ENCODE peak calls at places on chromosome 4, in six cellular contexts. One of them, this sample, is unnamed.

GRCh38 chr4:76024007-76024406 is 710 bp upstream of the CXCL10 start:
- DNase-seq in astrocyte of the spinal cord: no peak
- DNase-seq in AG04449: no peak
- DNase-seq in cardiac fibroblast: no peak
- DNase-seq in GM23338: no peak
- DNase-seq in endothelial cell of umbilical vein: no peak
- DNase-seq in this sample: no peak

GRCh38 chr4:173501592-173502150 is 28.4 kb downstream of the HAND2 start:
- DNase-seq in astrocyte of the spinal cord: no peak
- DNase-seq in AG04449: no peak
- DNase-seq in cardiac fibroblast: no peak
- DNase-seq in GM23338: peak; percentile 26
- DNase-seq in endothelial cell of umbilical vein: no peak
- DNase-seq in this sample: peak; percentile 11

GRCh38 chr4:168710353-168710946 is 213.6 kb downstream of the PALLD start:
- DNase-seq in astrocyte of the spinal cord: peak; percentile 85
- DNase-seq in AG04449: no peak
- DNase-seq in cardiac fibroblast: peak; percentile 86
- DNase-seq in GM23338: peak; percentile 71
- DNase-seq in endothelial cell of umbilical vein: peak; percentile 82
- DNase-seq in this sample: no peak

GRCh38 chr4:97576955-97577354 is 566.3 kb downstream of the STPG2 start:
- DNase-seq in astrocyte of the spinal cord: peak; percentile 41
- DNase-seq in AG04449: no peak
- DNase-seq in cardiac fibroblast: no peak
- DNase-seq in GM23338: no peak
- DNase-seq in endothelial cell of umbilical vein: no peak
- DNase-seq in this sample: no peak

GRCh38 chr4:83197555-83198235 is 83.2 kb upstream of the PLAC8 start:
- DNase-seq in astrocyte of the spinal cord: no peak
- DNase-seq in AG04449: no peak
- DNase-seq in cardiac fibroblast: no peak
- DNase-seq in GM23338: peak; percentile 16
- DNase-seq in endothelial cell of umbilical vein: no peak
- DNase-seq in this sample: no peak

GRCh38 chr4:48905363-48906015 is 1.1 kb downstream of the OCIAD2 start:
- DNase-seq in astrocyte of the spinal cord: peak; percentile 43
- DNase-seq in AG04449: no peak
- DNase-seq in cardiac fibroblast: peak; percentile 74
- DNase-seq in GM23338: peak; percentile 22
- DNase-seq in endothelial cell of umbilical vein: peak; percentile 41
- DNase-seq in this sample: no peak

GRCh38 chr4:8295471-8295870 is 25.9 kb downstream of the HTRA3 start:
- DNase-seq in astrocyte of the spinal cord: no peak
- DNase-seq in AG04449: no peak
- DNase-seq in cardiac fibroblast: no peak
- DNase-seq in GM23338: no peak
- DNase-seq in endothelial cell of umbilical vein: no peak
- DNase-seq in this sample: no peak

GRCh38 chr4:25001499-25001898 is 29.2 kb downstream of the LGI2 start:
- DNase-seq in astrocyte of the spinal cord: no peak
- DNase-seq in AG04449: no peak
- DNase-seq in cardiac fibroblast: no peak
- DNase-seq in GM23338: no peak
- DNase-seq in endothelial cell of umbilical vein: no peak
- DNase-seq in this sample: no peak

GRCh38 chr4:25098964-25099843 is 61.0 kb downstream of the SEPSECS start:
- DNase-seq in astrocyte of the spinal cord: peak; percentile 30
- DNase-seq in AG04449: no peak
- DNase-seq in cardiac fibroblast: peak; percentile 77
- DNase-seq in GM23338: no peak
- DNase-seq in endothelial cell of umbilical vein: peak; percentile 9
- DNase-seq in this sample: no peak

GRCh38 chr4:77927991-77928925 is 65.6 kb downstream of the MRPL1 start:
- DNase-seq in astrocyte of the spinal cord: peak; percentile 46
- DNase-seq in AG04449: no peak
- DNase-seq in cardiac fibroblast: peak; percentile 58
- DNase-seq in GM23338: no peak
- DNase-seq in endothelial cell of umbilical vein: peak; percentile 92
- DNase-seq in this sample: no peak

GRCh38 chr4:47719576-47719975 is 118.3 kb downstream of the CORIN start:
- DNase-seq in astrocyte of the spinal cord: no peak
- DNase-seq in AG04449: no peak
- DNase-seq in cardiac fibroblast: no peak
- DNase-seq in GM23338: no peak
- DNase-seq in endothelial cell of umbilical vein: no peak
- DNase-seq in this sample: no peak

GRCh38 chr4:168731006-168731636 is 234.3 kb downstream of the PALLD start:
- DNase-seq in astrocyte of the spinal cord: no peak
- DNase-seq in AG04449: no peak
- DNase-seq in cardiac fibroblast: peak; percentile 72
- DNase-seq in GM23338: no peak
- DNase-seq in endothelial cell of umbilical vein: no peak
- DNase-seq in this sample: no peak

GRCh38 chr4:105472871-105473339 is 957 bp downstream of the PPA2 start:
- DNase-seq in astrocyte of the spinal cord: no peak
- DNase-seq in AG04449: no peak
- DNase-seq in cardiac fibroblast: no peak
- DNase-seq in GM23338: no peak
- DNase-seq in endothelial cell of umbilical vein: no peak
- DNase-seq in this sample: no peak

GRCh38 chr4:118389731-118390520 is 37.1 kb upstream of the PRSS12 start:
- DNase-seq in astrocyte of the spinal cord: no peak
- DNase-seq in AG04449: no peak
- DNase-seq in cardiac fibroblast: no peak
- DNase-seq in GM23338: no peak
- DNase-seq in endothelial cell of umbilical vein: no peak
- DNase-seq in this sample: no peak

GRCh38 chr4:100189820-100190642 is at the start of gene DDIT4L:
- DNase-seq in astrocyte of the spinal cord: peak; percentile 36
- DNase-seq in AG04449: no peak
- DNase-seq in cardiac fibroblast: peak; percentile 33
- DNase-seq in GM23338: peak; percentile 76
- DNase-seq in endothelial cell of umbilical vein: peak; percentile 42
- DNase-seq in this sample: peak; percentile 20

GRCh38 chr4:84971319-84971932 is 4.9 kb upstream of the WDFY3 start:
- DNase-seq in astrocyte of the spinal cord: peak; percentile 69
- DNase-seq in AG04449: no peak
- DNase-seq in cardiac fibroblast: peak; percentile 77
- DNase-seq in GM23338: peak; percentile 74
- DNase-seq in endothelial cell of umbilical vein: peak; percentile 63
- DNase-seq in this sample: peak; percentile 29

GRCh38 chr4:82268050-82268825 is 105.6 kb downstream of the HNRNPD start:
- DNase-seq in astrocyte of the spinal cord: peak; percentile 48
- DNase-seq in AG04449: no peak
- DNase-seq in cardiac fibroblast: peak; percentile 68
- DNase-seq in GM23338: peak; percentile 87
- DNase-seq in endothelial cell of umbilical vein: peak; percentile 37
- DNase-seq in this sample: peak; percentile 38

GRCh38 chr4:128468485-128468989 is 180.9 kb upstream of the PGRMC2 start:
- DNase-seq in astrocyte of the spinal cord: peak; percentile 96
- DNase-seq in AG04449: peak; percentile 90
- DNase-seq in cardiac fibroblast: peak; percentile 98
- DNase-seq in GM23338: no peak
- DNase-seq in endothelial cell of umbilical vein: peak; percentile 90
- DNase-seq in this sample: no peak

GRCh38 chr4:75637176-75637575 is 6.8 kb upstream of the CDKL2 start:
- DNase-seq in astrocyte of the spinal cord: peak; percentile 30
- DNase-seq in AG04449: peak; percentile 44
- DNase-seq in cardiac fibroblast: no peak
- DNase-seq in GM23338: no peak
- DNase-seq in endothelial cell of umbilical vein: no peak
- DNase-seq in this sample: no peak

GRCh38 chr4:139643042-139643895 is 22.4 kb upstream of the MGST2 start:
- DNase-seq in astrocyte of the spinal cord: no peak
- DNase-seq in AG04449: no peak
- DNase-seq in cardiac fibroblast: no peak
- DNase-seq in GM23338: no peak
- DNase-seq in endothelial cell of umbilical vein: no peak
- DNase-seq in this sample: no peak

GRCh38 chr4:159055851-159056250 is 47.0 kb upstream of the RAPGEF2 start:
- DNase-seq in astrocyte of the spinal cord: no peak
- DNase-seq in AG04449: no peak
- DNase-seq in cardiac fibroblast: no peak
- DNase-seq in GM23338: no peak
- DNase-seq in endothelial cell of umbilical vein: no peak
- DNase-seq in this sample: no peak

GRCh38 chr4:8582016-8582415 is 1.8 kb downstream of the GPR78 start:
- DNase-seq in astrocyte of the spinal cord: no peak
- DNase-seq in AG04449: no peak
- DNase-seq in cardiac fibroblast: no peak
- DNase-seq in GM23338: no peak
- DNase-seq in endothelial cell of umbilical vein: no peak
- DNase-seq in this sample: no peak

GRCh38 chr4:76036855-76037254 is 985 bp upstream of the CXCL11 start:
- DNase-seq in astrocyte of the spinal cord: no peak
- DNase-seq in AG04449: no peak
- DNase-seq in cardiac fibroblast: no peak
- DNase-seq in GM23338: no peak
- DNase-seq in endothelial cell of umbilical vein: no peak
- DNase-seq in this sample: no peak

GRCh38 chr4:175346381-175346780 is 428.2 kb downstream of the ADAM29 start:
- DNase-seq in astrocyte of the spinal cord: no peak
- DNase-seq in AG04449: no peak
- DNase-seq in cardiac fibroblast: no peak
- DNase-seq in GM23338: no peak
- DNase-seq in endothelial cell of umbilical vein: no peak
- DNase-seq in this sample: no peak

GRCh38 chr4:187814737-187815465 is 180.7 kb upstream of the ZFP42 start:
- DNase-seq in astrocyte of the spinal cord: peak; percentile 12
- DNase-seq in AG04449: no peak
- DNase-seq in cardiac fibroblast: peak; percentile 45
- DNase-seq in GM23338: no peak
- DNase-seq in endothelial cell of umbilical vein: no peak
- DNase-seq in this sample: no peak

GRCh38 chr4:52250124-52250523 is 199.0 kb downstream of the SPATA18 start:
- DNase-seq in astrocyte of the spinal cord: peak; percentile 3
- DNase-seq in AG04449: no peak
- DNase-seq in cardiac fibroblast: peak; percentile 61
- DNase-seq in GM23338: no peak
- DNase-seq in endothelial cell of umbilical vein: no peak
- DNase-seq in this sample: no peak

GRCh38 chr4:1331591-1332353 is 15.2 kb upstream of the UVSSA start:
- DNase-seq in astrocyte of the spinal cord: no peak
- DNase-seq in AG04449: no peak
- DNase-seq in cardiac fibroblast: no peak
- DNase-seq in GM23338: no peak
- DNase-seq in endothelial cell of umbilical vein: no peak
- DNase-seq in this sample: no peak

GRCh38 chr4:2249526-2249991 is 7.6 kb upstream of the HAUS3 start:
- DNase-seq in astrocyte of the spinal cord: no peak
- DNase-seq in AG04449: no peak
- DNase-seq in cardiac fibroblast: no peak
- DNase-seq in GM23338: no peak
- DNase-seq in endothelial cell of umbilical vein: no peak
- DNase-seq in this sample: no peak

GRCh38 chr4:25956260-25956659 is 42.2 kb downstream of the SMIM20 start:
- DNase-seq in astrocyte of the spinal cord: no peak
- DNase-seq in AG04449: no peak
- DNase-seq in cardiac fibroblast: no peak
- DNase-seq in GM23338: no peak
- DNase-seq in endothelial cell of umbilical vein: no peak
- DNase-seq in this sample: no peak

GRCh38 chr4:165199722-165200121 is 7.6 kb upstream of the KLHL2 start:
- DNase-seq in astrocyte of the spinal cord: peak; percentile 68
- DNase-seq in AG04449: no peak
- DNase-seq in cardiac fibroblast: peak; percentile 18
- DNase-seq in GM23338: no peak
- DNase-seq in endothelial cell of umbilical vein: no peak
- DNase-seq in this sample: no peak

GRCh38 chr4:158025131-158025530 is 147.7 kb downstream of the GASK1B start:
- DNase-seq in astrocyte of the spinal cord: no peak
- DNase-seq in AG04449: no peak
- DNase-seq in cardiac fibroblast: no peak
- DNase-seq in GM23338: no peak
- DNase-seq in endothelial cell of umbilical vein: no peak
- DNase-seq in this sample: no peak

GRCh38 chr4:149961876-149962597 is 116.2 kb upstream of the DCLK2 start:
- DNase-seq in astrocyte of the spinal cord: peak; percentile 66
- DNase-seq in AG04449: peak; percentile 38
- DNase-seq in cardiac fibroblast: peak; percentile 66
- DNase-seq in GM23338: no peak
- DNase-seq in endothelial cell of umbilical vein: no peak
- DNase-seq in this sample: no peak

GRCh38 chr4:94175553-94176260 is 32.0 kb upstream of the SMARCAD1 start:
- DNase-seq in astrocyte of the spinal cord: no peak
- DNase-seq in AG04449: no peak
- DNase-seq in cardiac fibroblast: no peak
- DNase-seq in GM23338: no peak
- DNase-seq in endothelial cell of umbilical vein: no peak
- DNase-seq in this sample: no peak

GRCh38 chr4:21012851-21013331 is 312.6 kb downstream of the PACRGL start:
- DNase-seq in astrocyte of the spinal cord: peak; percentile 39
- DNase-seq in AG04449: no peak
- DNase-seq in cardiac fibroblast: peak; percentile 1
- DNase-seq in GM23338: no peak
- DNase-seq in endothelial cell of umbilical vein: peak; percentile 76
- DNase-seq in this sample: no peak

GRCh38 chr4:17385403-17385802 is 126.5 kb downstream of the QDPR start:
- DNase-seq in astrocyte of the spinal cord: peak; percentile 25
- DNase-seq in AG04449: no peak
- DNase-seq in cardiac fibroblast: peak; percentile 45
- DNase-seq in GM23338: no peak
- DNase-seq in endothelial cell of umbilical vein: peak; percentile 18
- DNase-seq in this sample: peak; percentile 26

GRCh38 chr4:112817933-112818921 is 181.3 kb downstream of the LARP7 start:
- DNase-seq in astrocyte of the spinal cord: peak; percentile 94
- DNase-seq in AG04449: peak; percentile 64
- DNase-seq in cardiac fibroblast: peak; percentile 88
- DNase-seq in GM23338: peak; percentile 90
- DNase-seq in endothelial cell of umbilical vein: peak; percentile 27
- DNase-seq in this sample: peak; percentile 82
- TF ChIP-seq CTCF in astrocyte of the spinal cord: no peak
- TF ChIP-seq CTCF in AG04449: no peak
- TF ChIP-seq CTCF in cardiac fibroblast: no peak
- TF ChIP-seq CTCF in GM23338: no peak
- TF ChIP-seq CTCF in endothelial cell of umbilical vein: no peak
- TF ChIP-seq CTCF in this sample: peak; percentile 6

GRCh38 chr4:179110816-179111215 is 1668.6 kb upstream of the AGA start:
- DNase-seq in astrocyte of the spinal cord: peak; percentile 91
- DNase-seq in AG04449: no peak
- DNase-seq in cardiac fibroblast: no peak
- DNase-seq in GM23338: no peak
- DNase-seq in endothelial cell of umbilical vein: no peak
- DNase-seq in this sample: no peak
- TF ChIP-seq CTCF in astrocyte of the spinal cord: no peak
- TF ChIP-seq CTCF in AG04449: no peak
- TF ChIP-seq CTCF in cardiac fibroblast: no peak
- TF ChIP-seq CTCF in GM23338: no peak
- TF ChIP-seq CTCF in endothelial cell of umbilical vein: no peak
- TF ChIP-seq CTCF in this sample: no peak

GRCh38 chr4:166222271-166222670 is 349.2 kb downstream of the TLL1 start:
- DNase-seq in astrocyte of the spinal cord: no peak
- DNase-seq in AG04449: no peak
- DNase-seq in cardiac fibroblast: no peak
- DNase-seq in GM23338: no peak
- DNase-seq in endothelial cell of umbilical vein: no peak
- DNase-seq in this sample: no peak
- TF ChIP-seq CTCF in astrocyte of the spinal cord: no peak
- TF ChIP-seq CTCF in AG04449: no peak
- TF ChIP-seq CTCF in cardiac fibroblast: no peak
- TF ChIP-seq CTCF in GM23338: no peak
- TF ChIP-seq CTCF in endothelial cell of umbilical vein: no peak
- TF ChIP-seq CTCF in this sample: no peak

GRCh38 chr4:73870260-73870659 is 1.1 kb downstream of the CXCL1 start:
- DNase-seq in astrocyte of the spinal cord: no peak
- DNase-seq in AG04449: no peak
- DNase-seq in cardiac fibroblast: peak; percentile 93
- DNase-seq in GM23338: peak; percentile 11
- DNase-seq in endothelial cell of umbilical vein: peak; percentile 20
- DNase-seq in this sample: no peak
- TF ChIP-seq CTCF in astrocyte of the spinal cord: no peak
- TF ChIP-seq CTCF in AG04449: no peak
- TF ChIP-seq CTCF in cardiac fibroblast: no peak
- TF ChIP-seq CTCF in GM23338: no peak
- TF ChIP-seq CTCF in endothelial cell of umbilical vein: no peak
- TF ChIP-seq CTCF in this sample: no peak